ENCODE peak calls at places on chromosome 21, in six cellular contexts. A is endothelial cell of umbilical vein, M is HepG2, Y is A549, T is K562, P is GM12878. J is an unnamed sample.

GRCh38 chr21:31176725-31177124 is 138.4 kb upstream of the KRTAP19-8 start:
- DNase-seq in Y (no peak), P (no peak), M (no peak), T (no peak), A (no peak), J (no peak)

GRCh38 chr21:44407493-44407892 is 47.8 kb upstream of the LRRC3 start:
- DNase-seq in Y (no peak), M (no peak), T (no peak), A (no peak), P (no peak), J (no peak)

GRCh38 chr21:40173833-40174232 is 306.6 kb downstream of the PCP4 start:
- DNase-seq in M (no peak), Y (no peak), P (no peak), A (no peak), T (no peak), J (peak)

GRCh38 chr21:40053007-40053406 is 185.8 kb downstream of the PCP4 start:
- DNase-seq in A (no peak), P (no peak), Y (no peak), M (no peak), T (no peak), J (no peak)

GRCh38 chr21:20419780-20420179 is 578.4 kb upstream of the NCAM2 start:
- DNase-seq in P (no peak), M (no peak), T (no peak), A (no peak), Y (no peak), J (no peak)

GRCh38 chr21:22056904-22057303 is 1058.7 kb downstream of the NCAM2 start:
- DNase-seq in Y (no peak), A (no peak), M (no peak), T (no peak), P (no peak), J (no peak)

GRCh38 chr21:32143222-32143939 is 135.5 kb downstream of the MIS18A start:
- DNase-seq in P (no peak), Y (no peak), M (no peak), A (no peak), T (no peak), J (no peak)

GRCh38 chr21:30340714-30341573 is 3.5 kb upstream of the KRTAP27-1 start:
- DNase-seq in A (no peak), T (peak), M (peak), Y (peak), P (no peak), J (peak)

GRCh38 chr21:29164330-29164942 is 34.0 kb downstream of the MAP3K7CL start:
- DNase-seq in Y (peak), M (peak), T (peak), P (no peak), A (peak), J (peak)

GRCh38 chr21:29018540-29018939 is 609 bp downstream of the RWDD2B start:
- DNase-seq in P (no peak), M (no peak), T (peak), A (peak), Y (no peak), J (peak)

GRCh38 chr21:26834181-26834945 is 10.8 kb downstream of the ADAMTS1 start:
- DNase-seq in A (no peak), M (no peak), P (no peak), Y (no peak), T (no peak), J (no peak)

GRCh38 chr21:33976082-33976979 is 60.7 kb upstream of the ATP5PO start:
- DNase-seq in M (peak), P (peak), Y (peak), T (peak), A (no peak), J (peak)
- TF ChIP-seq MYC in M (no peak), P (no peak), Y (no peak), T (no peak), A (no peak), J (no peak)

GRCh38 chr21:23130308-23130707 is 2132.1 kb downstream of the NCAM2 start:
- DNase-seq in A (no peak), T (no peak), Y (no peak), P (no peak), M (no peak), J (no peak)

GRCh38 chr21:23127973-23128372 is 2129.8 kb downstream of the NCAM2 start:
- DNase-seq in M (no peak), P (no peak), Y (no peak), T (no peak), A (no peak), J (no peak)

DNA sequence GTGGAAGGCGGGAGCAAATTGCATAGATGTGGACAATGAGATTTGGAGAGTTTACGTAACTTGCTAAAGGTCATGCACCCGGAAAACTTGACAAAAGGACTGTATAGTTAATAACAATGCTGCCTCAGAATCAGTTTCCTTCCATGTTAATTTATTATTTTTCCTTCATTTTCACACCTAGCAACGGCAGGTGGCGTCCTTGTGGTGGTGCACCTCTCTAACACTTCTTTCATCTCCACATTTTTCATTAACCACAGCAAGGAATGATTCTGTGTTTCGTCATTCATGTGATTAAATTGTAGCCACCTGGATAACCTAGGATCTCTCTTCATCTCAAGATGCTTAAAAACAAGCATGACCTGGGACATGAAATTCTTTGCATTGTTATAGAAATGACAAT is 2133.0 kb downstream of the NCAM2 start:
- DNase-seq in T (no peak), M (no peak), A (peak), P (no peak), Y (no peak), J (peak)
- TF ChIP-seq CTCF in T (no peak), M (no peak), A (no peak), P (no peak), Y (no peak), J (peak)

GRCh38 chr21:38077504-38077903 is 161.2 kb upstream of the KCNJ6 start:
- DNase-seq in T (no peak), P (no peak), M (no peak), A (no peak), Y (no peak), J (no peak)
- H3K4me3 ChIP-seq in T (no peak), P (no peak), M (no peak), A (no peak), Y (no peak), J (no peak)

DNA sequence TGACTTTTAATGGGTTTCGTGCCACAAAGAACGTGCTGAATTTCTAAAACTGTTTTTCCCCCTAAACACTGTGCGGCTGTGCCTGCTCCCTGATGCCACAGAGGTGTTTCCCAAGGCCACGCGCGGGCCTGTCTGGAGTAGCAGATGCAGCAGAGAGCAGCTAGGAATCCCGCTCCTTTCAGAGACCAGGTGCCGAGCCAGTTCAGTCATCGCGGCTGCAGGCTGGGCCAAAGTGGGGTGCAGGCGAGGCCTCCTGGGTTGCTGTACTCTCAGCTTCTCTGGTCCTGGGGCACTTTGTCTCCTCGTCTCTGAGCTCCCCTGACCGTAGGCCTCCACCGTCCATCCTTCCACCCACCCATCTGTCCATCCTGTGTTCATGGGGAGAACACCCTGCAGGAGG is 17.4 kb upstream of the DIP2A start:
- DNase-seq in T (no peak), M (no peak), P (no peak), A (no peak), Y (no peak), J (no peak)
- TF ChIP-seq MYC in T (no peak), M (no peak), P (no peak), A (no peak), Y (no peak), J (no peak)

GRCh38 chr21:43369124-43369523 is 57.8 kb downstream of the SIK1 start:
- DNase-seq in T (no peak), Y (peak), P (no peak), A (no peak), M (peak), J (peak)

GRCh38 chr21:43367296-43367695 is 59.6 kb downstream of the SIK1 start:
- DNase-seq in A (no peak), T (no peak), P (no peak), Y (no peak), M (no peak), J (no peak)

GRCh38 chr21:43368685-43369084 is 58.2 kb downstream of the SIK1 start:
- DNase-seq in Y (no peak), M (no peak), A (no peak), T (no peak), P (no peak), J (no peak)

GRCh38 chr21:43366656-43367055 is 60.3 kb downstream of the SIK1 start:
- DNase-seq in M (no peak), Y (no peak), P (no peak), A (no peak), T (no peak), J (no peak)

GRCh38 chr21:43367859-43368258 is 59.1 kb downstream of the SIK1 start:
- DNase-seq in A (no peak), Y (no peak), M (no peak), T (no peak), P (no peak), J (no peak)
- TF ChIP-seq CTCF in A (no peak), Y (no peak), M (no peak), T (no peak), P (no peak), J (no peak)

GRCh38 chr21:23455676-23456075 is 2151.6 kb downstream of the MRPL39 start:
- DNase-seq in T (no peak), M (no peak), Y (no peak), A (no peak), P (no peak), J (no peak)

GRCh38 chr21:23452384-23453083 is 2154.7 kb downstream of the MRPL39 start:
- DNase-seq in M (no peak), T (no peak), Y (no peak), P (no peak), A (no peak), J (peak)
- H3K4me3 ChIP-seq in M (peak), T (no peak), Y (no peak), P (no peak), A (no peak), J (no peak)

GRCh38 chr21:42030311-42030710 is 20.2 kb upstream of the ZBTB21 start:
- DNase-seq in P (no peak), T (no peak), M (no peak), Y (no peak), A (no peak), J (no peak)

GRCh38 chr21:42027085-42027803 is 17.1 kb upstream of the ZBTB21 start:
- DNase-seq in T (no peak), Y (no peak), A (no peak), M (no peak), P (no peak), J (peak)

GRCh38 chr21:42031241-42031640 is 21.1 kb upstream of the ZBTB21 start:
- DNase-seq in M (no peak), A (no peak), T (no peak), Y (no peak), P (no peak), J (no peak)

GRCh38 chr21:42027804-42028753 is 17.9 kb upstream of the ZBTB21 start:
- DNase-seq in P (no peak), T (no peak), A (no peak), Y (no peak), M (no peak), J (no peak)

DNA sequence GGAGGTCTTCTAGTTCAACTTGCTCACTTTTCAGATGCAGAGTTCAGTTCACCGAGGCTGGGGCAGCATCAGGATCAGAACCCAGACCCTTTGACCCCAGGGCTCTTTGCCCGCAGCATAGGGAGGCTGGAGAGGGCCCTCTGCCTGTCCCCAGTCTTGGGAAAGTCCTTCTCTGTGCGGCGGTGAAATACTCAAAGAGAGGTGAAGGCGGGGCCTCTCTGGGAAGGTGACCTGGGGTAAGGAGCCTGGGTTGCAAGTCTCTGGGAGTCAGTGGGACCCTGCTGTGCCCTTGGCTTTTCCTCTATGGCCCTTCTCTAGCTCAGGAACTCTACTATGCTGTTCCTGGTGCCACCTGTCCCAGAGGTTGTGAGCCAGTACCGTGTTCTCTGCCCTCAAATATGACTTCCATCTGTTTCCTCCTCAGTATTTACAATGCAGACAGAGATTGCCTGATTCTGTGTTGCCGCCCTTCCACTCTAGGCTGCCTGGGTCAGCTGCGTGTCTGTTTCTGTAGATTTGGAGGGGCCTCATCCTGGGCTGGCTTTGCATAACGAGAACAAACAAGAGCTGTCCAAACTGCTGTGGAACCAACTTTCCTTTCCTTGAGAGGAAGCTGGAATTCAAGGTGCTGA is 18.7 kb upstream of the ZBTB21 start:
- DNase-seq in P (no peak), Y (no peak), A (no peak), T (no peak), M (no peak), J (no peak)
- TF ChIP-seq MYC in P (no peak), Y (no peak), A (no peak), T (no peak), M (no peak), J (no peak)